ENCODE peak calls at places on chromosomes 11 and 22, in four cellular contexts. R, V, X and W are unnamed samples. For H3K36me3, the result is how much of the 10 kb centered on the place peaks cover.

GRCh38 chr11:103491777-103492176 is 382.6 kb downstream of the DYNC2H1 start:
- DNase-seq in R (peak), V (no peak), X (no peak), W (no peak)

GRCh38 chr11:9977554-9977953 is 313.7 kb downstream of the SWAP70 start:
- DNase-seq in V (no peak), R (no peak), X (no peak), W (no peak)

GRCh38 chr11:115258216-115258615 is 246.0 kb downstream of the CADM1 start:
- DNase-seq in X (no peak), R (no peak), V (no peak), W (no peak)

GRCh38 chr11:8442301-8442700 is 151.7 kb downstream of the STK33 start:
- DNase-seq in V (no peak), R (no peak), X (no peak), W (no peak)

GRCh38 chr22:47572443-47572842 is 810.0 kb downstream of the TBC1D22A start:
- DNase-seq in V (no peak), R (no peak), X (no peak), W (no peak)

GRCh38 chr11:1932681-1933080 is 13.2 kb downstream of the TNNT3 start:
- DNase-seq in R (no peak), V (no peak), X (no peak), W (no peak)

GRCh38 chr22:40376149-40376548 is 5.8 kb downstream of the SGSM3 start:
- DNase-seq in X (no peak), R (no peak), V (no peak), W (no peak)

GRCh38 chr11:36385121-36385530 is 89.0 kb downstream of the PRR5L start:
- DNase-seq in V (no peak), X (no peak), R (peak), W (no peak)

GRCh38 chr11:41309111-41309522 is 150.3 kb downstream of the LRRC4C start:
- DNase-seq in R (no peak), X (no peak), V (no peak), W (no peak)

GRCh38 chr11:68649851-68650555 is 34.3 kb upstream of the GAL start:
- DNase-seq in X (no peak), R (no peak), V (no peak), W (no peak)

GRCh38 chr11:117928818-117929567 is at the start of gene TMPRSS13:
- DNase-seq in R (peak), X (peak), V (peak), W (no peak)

GRCh38 chr11:73265853-73266643 is 6.1 kb upstream of the P2RY6 start:
- DNase-seq in V (no peak), R (no peak), X (no peak), W (no peak)

GRCh38 chr11:42625757-42626156 is 686.0 kb upstream of the API5 start:
- DNase-seq in X (no peak), V (no peak), R (no peak), W (no peak)

GRCh38 chr22:45290410-45290936 is 5.7 kb downstream of the UPK3A start:
- DNase-seq in V (peak), R (peak), X (peak), W (peak)

GRCh38 chr22:36743591-36744412 is 32.1 kb downstream of the IFT27 start:
- DNase-seq in X (no peak), V (peak), R (no peak), W (no peak)

GRCh38 chr11:61904539-61905048 is 12.8 kb downstream of the RAB3IL1 start:
- DNase-seq in V (no peak), X (no peak), R (peak), W (no peak)

GRCh38 chr11:113184498-113184897 is 129.9 kb upstream of the TTC12 start:
- DNase-seq in X (no peak), V (no peak), R (peak), W (peak)

GRCh38 chr11:27786864-27787263 is 86.6 kb upstream of the BDNF start:
- DNase-seq in V (no peak), X (no peak), R (no peak), W (no peak)

GRCh38 chr22:37627545-37627944 is 11.9 kb upstream of the SH3BP1 start:
- DNase-seq in R (no peak), X (no peak), V (no peak), W (no peak)

GRCh38 chr11:10742460-10743208 is 8.4 kb upstream of the CTR9 start:
- DNase-seq in X (peak), V (no peak), R (peak), W (peak)

GRCh38 chr11:72860010-72860409 is 45.8 kb downstream of the ATG16L2 start:
- DNase-seq in R (no peak), X (no peak), V (no peak), W (no peak)

GRCh38 chr11:66224226-66224850 is 44.1 kb upstream of the RAB1B start:
- DNase-seq in V (no peak), R (no peak), X (no peak), W (no peak)

GRCh38 chr11:27717801-27718229 is 17.6 kb upstream of the BDNF start:
- DNase-seq in X (no peak), V (no peak), R (no peak), W (no peak)

GRCh38 chr11:111749646-111750045 is 16.5 kb downstream of the PPP2R1B start:
- DNase-seq in V (no peak), R (no peak), X (no peak), W (no peak)

GRCh38 chr11:70429428-70429705 is 31.0 kb downstream of the CTTN start:
- DNase-seq in X (no peak), R (no peak), V (no peak), W (no peak)

GRCh38 chr11:4546876-4547275 is 1.9 kb downstream of the OR52M1 start:
- DNase-seq in X (no peak), V (no peak), R (no peak), W (no peak)

GRCh38 chr22:24500251-24500820 is 5.2 kb downstream of the UPB1 start:
- DNase-seq in X (no peak), V (no peak), R (peak), W (no peak)

GRCh38 chr11:3609416-3610265 is 32.2 kb downstream of the ART5 start:
- DNase-seq in R (peak), V (no peak), X (peak), W (no peak)

GRCh38 chr11:17129003-17129402 is 51.5 kb upstream of the RPS13 start:
- DNase-seq in R (peak), X (no peak), V (no peak), W (no peak)

GRCh38 chr11:99934008-99934407 is 753.1 kb upstream of the ARHGAP42 start:
- DNase-seq in X (no peak), R (peak), V (no peak), W (no peak)

GRCh38 chr11:122731500-122731913 is 76.0 kb downstream of the UBASH3B start:
- DNase-seq in X (no peak), V (no peak), R (no peak), W (peak)

GRCh38 chr11:19577849-19578619 is 134.6 kb upstream of the NAV2 start:
- DNase-seq in V (no peak), R (no peak), X (no peak), W (peak)

GRCh38 chr11:100151944-100152343 is 535.1 kb upstream of the ARHGAP42 start:
- DNase-seq in X (no peak), V (no peak), R (peak), W (no peak)

GRCh38 chr11:78292109-78292803 is 103.5 kb downstream of the USP35 start:
- DNase-seq in V (no peak), X (no peak), R (no peak), W (no peak)

GRCh38 chr11:10255388-10256125 is 38.5 kb downstream of the SBF2 start:
- DNase-seq in X (no peak), V (no peak), R (no peak), W (no peak)

GRCh38 chr22:38941488-38941987 is 15.9 kb upstream of the APOBEC3A start:
- DNase-seq in R (no peak), V (no peak), X (no peak), W (no peak)

DNA sequence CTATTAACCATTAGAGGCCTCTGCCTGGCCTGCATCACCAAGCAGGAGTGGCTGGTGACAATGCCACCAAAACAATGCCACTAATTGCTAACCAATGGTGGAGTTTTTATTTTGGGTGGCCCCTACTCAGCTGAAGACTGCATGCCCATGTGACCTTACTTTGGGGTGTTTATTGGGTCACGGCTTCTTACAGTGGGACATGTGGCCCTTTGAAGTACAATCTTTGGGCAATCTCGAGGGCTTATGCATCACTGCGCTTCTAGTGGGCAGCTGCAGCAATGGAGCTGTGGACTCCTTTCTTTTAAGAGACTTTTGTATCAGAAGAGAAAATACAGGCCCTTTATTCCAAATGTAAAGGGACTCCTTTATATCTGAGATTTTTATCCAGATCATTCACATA is 85.7 kb downstream of the IGLL5 start:
- DNase-seq in V (no peak), R (no peak), X (no peak), W (no peak)
- H3K36me3 ChIP-seq in V (under half), R (under half), X (under half), W (under half)

DNA sequence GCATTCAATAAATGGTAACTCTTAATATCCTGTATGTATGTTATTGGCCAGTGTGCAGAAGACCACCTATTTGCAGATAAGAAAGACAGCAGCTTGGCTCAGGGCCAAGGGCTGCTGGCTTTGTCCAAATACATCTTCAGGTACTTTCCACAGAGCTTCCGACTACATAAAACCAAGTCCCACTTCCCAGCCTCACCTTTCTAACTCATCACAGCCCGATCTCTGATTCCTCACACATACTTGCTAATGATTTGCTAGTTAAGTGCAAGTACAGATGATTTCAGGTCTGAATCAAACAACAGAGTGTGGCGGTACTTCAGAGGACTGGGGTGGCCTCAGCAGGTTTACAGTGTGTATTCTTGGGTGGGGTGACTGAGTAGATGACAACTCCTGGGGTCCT is 120.7 kb downstream of the ME3 start:
- DNase-seq in X (no peak), R (no peak), V (no peak), W (no peak)
- H3K4me3 ChIP-seq in X (no peak), R (no peak), V (no peak), W (no peak)

GRCh38 chr11:67288452-67289225 is 464 bp upstream of the ANKRD13D start:
- DNase-seq in X (peak), R (peak), V (peak), W (no peak)
- H3K36me3 ChIP-seq in X (under half), R (under half), V (under half), W (under half)

DNA sequence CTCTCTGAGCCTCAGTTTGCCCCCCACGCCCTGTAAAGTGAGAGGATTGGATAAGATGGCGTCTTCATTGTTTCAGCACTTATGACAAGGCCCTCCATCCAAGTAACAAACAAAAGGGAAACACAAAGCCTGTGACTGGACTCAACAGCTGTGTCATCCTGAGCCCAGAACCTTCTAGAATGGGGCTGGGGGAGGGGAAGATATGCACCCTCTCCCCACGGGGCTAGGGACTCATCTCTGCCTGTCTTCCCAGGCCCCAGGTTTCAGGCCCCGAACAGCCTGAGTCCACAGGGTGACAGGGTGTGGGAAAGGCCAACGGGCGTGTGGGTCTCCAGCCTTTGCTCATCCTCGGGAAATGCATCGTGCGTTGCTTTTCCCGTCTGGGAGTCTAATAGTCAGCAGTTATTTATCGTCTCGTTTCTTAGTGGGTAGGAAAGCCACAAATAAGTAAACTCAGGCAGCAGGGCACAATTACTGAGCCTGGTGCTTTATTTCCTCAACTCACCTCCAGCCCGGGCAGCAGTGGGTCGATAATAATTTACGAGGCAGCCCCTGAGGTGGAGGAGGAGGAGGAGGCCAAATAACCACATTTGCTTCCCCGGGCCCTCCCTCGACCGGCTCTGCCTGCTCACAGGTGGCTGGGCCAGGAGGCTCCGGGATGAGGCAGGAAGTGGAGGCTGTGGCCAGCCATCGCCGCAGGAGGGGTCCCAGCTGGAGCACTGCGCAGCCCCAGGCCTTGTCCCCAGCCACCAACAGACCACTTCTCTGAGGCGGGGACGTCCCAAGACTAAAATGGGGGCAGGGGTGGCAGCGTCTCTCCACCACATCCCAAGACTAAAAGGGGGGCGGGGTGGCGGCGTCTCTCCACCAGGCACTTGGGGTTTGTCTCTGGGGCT is 54.4 kb downstream of the FLRT1 start:
- DNase-seq in R (no peak), X (no peak), V (no peak), W (no peak)
- H3K4me3 ChIP-seq in R (no peak), X (no peak), V (no peak), W (no peak)

GRCh38 chr11:74860743-74861142 is 88.1 kb downstream of the XRRA1 start:
- DNase-seq in X (no peak), R (peak), V (no peak), W (no peak)

GRCh38 chr11:74866557-74866956 is 82.3 kb downstream of the XRRA1 start:
- DNase-seq in R (no peak), V (no peak), X (no peak), W (no peak)

GRCh38 chr11:74863410-74863809 is 85.5 kb downstream of the XRRA1 start:
- DNase-seq in X (no peak), R (no peak), V (no peak), W (no peak)
- H3K36me3 ChIP-seq in X (under half), R (under half), V (under half), W (under half)

DNA sequence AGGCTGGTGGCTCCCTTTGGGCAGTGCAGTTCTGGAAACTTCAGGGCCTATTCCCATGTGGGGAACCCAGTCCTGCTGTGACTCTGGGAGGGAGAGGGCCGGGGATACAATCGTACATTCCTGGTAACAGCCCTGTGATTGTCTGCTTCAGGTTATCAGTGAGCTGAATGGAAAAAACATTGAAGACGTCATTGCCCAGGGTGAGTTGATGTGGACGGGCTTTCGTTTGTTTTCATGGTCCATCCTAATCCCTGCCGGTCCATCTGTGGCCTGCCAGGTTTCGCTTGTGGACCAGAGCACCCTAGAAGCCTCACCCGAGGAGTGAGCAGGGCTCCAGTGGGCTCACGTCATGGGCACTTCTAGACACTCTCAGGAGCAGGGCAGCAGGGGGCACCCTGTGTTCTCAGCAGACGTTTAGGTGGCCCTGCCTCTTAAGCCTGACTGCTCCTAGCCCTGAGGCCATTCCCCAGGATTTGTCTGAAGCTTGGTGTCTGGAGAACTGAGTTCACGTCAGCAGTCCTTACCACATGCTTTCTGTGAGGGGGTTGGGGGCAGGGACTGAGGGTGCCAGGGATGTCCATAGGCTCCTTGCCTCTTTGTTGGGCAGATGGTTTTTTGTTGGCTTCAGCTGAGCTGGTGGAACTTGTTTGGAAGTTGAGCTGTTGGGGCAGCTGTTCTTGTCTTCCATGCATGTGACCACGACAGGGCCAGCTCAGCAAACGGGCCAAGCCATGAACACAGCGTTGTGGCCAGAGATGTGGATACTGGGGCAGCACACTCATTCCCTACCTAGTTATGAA is 1.9 kb downstream of the RPLP2 start:
- DNase-seq in R (no peak), V (no peak), X (no peak), W (no peak)
- H3K4me3 ChIP-seq in R (no peak), V (no peak), X (no peak), W (no peak)

GRCh38 chr22:20566420-20567260 is 59.2 kb downstream of the MED15 start:
- DNase-seq in X (no peak), R (peak), V (peak), W (no peak)

GRCh38 chr22:20567371-20567847 is 60.0 kb downstream of the MED15 start:
- DNase-seq in V (peak), X (no peak), R (peak), W (peak)

GRCh38 chr22:20569059-20570058 is 61.9 kb downstream of the MED15 start:
- DNase-seq in R (peak), X (no peak), V (peak), W (peak)

GRCh38 chr22:20568502-20569058 is 61.2 kb downstream of the MED15 start:
- DNase-seq in R (no peak), X (no peak), V (no peak), W (no peak)

GRCh38 chr22:20567993-20568417 is 60.6 kb downstream of the MED15 start:
- DNase-seq in R (no peak), V (peak), X (no peak), W (no peak)
- H3K36me3 ChIP-seq in R (under half), V (under half), X (under half), W (under half)

GRCh38 chr11:44892843-44893242 is 57.8 kb downstream of the TP53I11 start:
- DNase-seq in X (no peak), R (no peak), V (no peak), W (no peak)

GRCh38 chr11:44887598-44887997 is 63.1 kb downstream of the TP53I11 start:
- DNase-seq in X (no peak), V (no peak), R (no peak), W (no peak)

GRCh38 chr11:44885919-44886318 is 64.8 kb downstream of the TP53I11 start:
- DNase-seq in X (no peak), V (no peak), R (no peak), W (no peak)

GRCh38 chr11:44886765-44887164 is 63.9 kb downstream of the TP53I11 start:
- DNase-seq in V (no peak), R (no peak), X (no peak), W (peak)

GRCh38 chr11:44889266-44889665 is 61.4 kb downstream of the TP53I11 start:
- DNase-seq in R (no peak), V (no peak), X (no peak), W (peak)
- H3K4me3 ChIP-seq in R (no peak), V (no peak), X (no peak), W (no peak)

DNA sequence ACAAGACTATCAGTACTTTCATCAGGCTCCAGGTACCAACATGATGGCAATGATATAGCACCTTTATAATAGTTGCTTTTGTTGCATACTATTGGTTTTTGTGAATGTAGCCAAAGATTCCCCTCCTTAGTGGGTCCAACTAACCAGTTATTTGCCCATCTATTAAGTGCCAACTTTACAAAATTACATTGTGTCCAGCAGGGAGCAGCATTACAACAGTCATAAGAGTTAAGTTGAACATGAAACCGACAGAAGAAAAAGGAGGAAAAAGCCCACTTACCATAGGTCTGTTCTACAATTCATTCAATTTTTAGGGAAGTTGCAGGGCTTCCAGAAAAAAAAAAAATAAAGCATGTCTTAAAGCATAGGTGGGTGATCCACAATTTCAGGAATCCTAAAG is 21.6 kb downstream of the IMMP1L start:
- DNase-seq in R (peak), X (no peak), V (no peak), W (no peak)
- H3K36me3 ChIP-seq in R (under half), X (under half), V (under half), W (under half)